ENCODE peak calls at places on chromosome 6, in four cellular contexts. Y is foreskin fibroblast, R is uterus, F is spleen. C is an unnamed sample.

GRCh38 chr6:20572940-20573339 is 38.7 kb downstream of the CDKAL1 start:
- DNase-seq in Y (peak), R (no peak), F (no peak), C (no peak)

GRCh38 chr6:26185802-26186201 is 98.6 kb downstream of the HFE start:
- DNase-seq in Y (no peak), F (no peak), R (no peak), C (no peak)

GRCh38 chr6:149935246-149935645 is 6.6 kb upstream of the ULBP2 start:
- DNase-seq in R (no peak), F (no peak), Y (no peak), C (no peak)

GRCh38 chr6:76612818-76613452 is 540.5 kb upstream of the IMPG1 start:
- DNase-seq in R (no peak), F (no peak), Y (no peak), C (no peak)

GRCh38 chr6:130158548-130158947 is 64.2 kb downstream of the SAMD3 start:
- DNase-seq in R (no peak), F (no peak), Y (no peak), C (no peak)

GRCh38 chr6:38512211-38512610 is 127.5 kb downstream of the BTBD9 start:
- DNase-seq in R (no peak), F (no peak), Y (no peak), C (no peak)

GRCh38 chr6:137852811-137853210 is 14.2 kb upstream of the TNFAIP3 start:
- DNase-seq in F (no peak), R (no peak), Y (no peak), C (no peak)

GRCh38 chr6:147000545-147001488 is 203.4 kb upstream of the STXBP5 start:
- DNase-seq in Y (peak), R (no peak), F (no peak), C (no peak)

GRCh38 chr6:26044140-26045045 is 42.8 kb upstream of the HFE start:
- DNase-seq in Y (no peak), F (peak), R (peak), C (no peak)

GRCh38 chr6:157514659-157515496 is 133.9 kb downstream of the ZDHHC14 start:
- DNase-seq in R (no peak), Y (peak), F (no peak), C (no peak)

GRCh38 chr6:142074516-142074915 is 58.2 kb upstream of the GJE1 start:
- DNase-seq in Y (no peak), F (no peak), R (no peak), C (no peak)

GRCh38 chr6:26197736-26198625 is 110.8 kb downstream of the HFE start:
- DNase-seq in F (peak), R (no peak), Y (no peak), C (no peak)

GRCh38 chr6:47092249-47092648 is 50.1 kb upstream of the ADGRF1 start:
- DNase-seq in R (no peak), Y (peak), F (no peak), C (no peak)

GRCh38 chr6:6811151-6812002 is 222.9 kb downstream of the LY86 start:
- DNase-seq in F (no peak), Y (peak), R (no peak), C (no peak)

GRCh38 chr6:169499728-169500265 is 202.0 kb downstream of the WDR27 start:
- DNase-seq in F (no peak), Y (no peak), R (no peak), C (no peak)

GRCh38 chr6:135985471-135985870 is 134.0 kb downstream of the PDE7B start:
- DNase-seq in F (no peak), R (no peak), Y (no peak), C (no peak)

GRCh38 chr6:21109421-21110178 is 484.0 kb upstream of the SOX4 start:
- DNase-seq in F (no peak), R (no peak), Y (peak), C (no peak)

GRCh38 chr6:113530769-113531168 is 326.4 kb upstream of the MARCKS start:
- DNase-seq in R (no peak), F (no peak), Y (peak), C (no peak)

GRCh38 chr6:40791004-40791403 is 203.8 kb upstream of the LRFN2 start:
- DNase-seq in R (no peak), Y (no peak), F (no peak), C (no peak)

GRCh38 chr6:22141271-22141745 is 155.5 kb downstream of the PRL start:
- DNase-seq in Y (no peak), F (no peak), R (no peak), C (no peak)

GRCh38 chr6:165987483-165988305 is 180.0 kb downstream of the TBXT start:
- DNase-seq in Y (no peak), R (peak), F (no peak), C (no peak)

GRCh38 chr6:3389390-3390167 is 67.3 kb downstream of the SLC22A23 start:
- DNase-seq in Y (peak), F (no peak), R (peak), C (no peak)

GRCh38 chr6:40998661-40999060 is 40.4 kb downstream of the UNC5CL start:
- DNase-seq in R (no peak), Y (no peak), F (no peak), C (no peak)

GRCh38 chr6:2579789-2580570 is 170.7 kb downstream of the MYLK4 start:
- DNase-seq in F (no peak), R (no peak), Y (no peak), C (no peak)

DNA sequence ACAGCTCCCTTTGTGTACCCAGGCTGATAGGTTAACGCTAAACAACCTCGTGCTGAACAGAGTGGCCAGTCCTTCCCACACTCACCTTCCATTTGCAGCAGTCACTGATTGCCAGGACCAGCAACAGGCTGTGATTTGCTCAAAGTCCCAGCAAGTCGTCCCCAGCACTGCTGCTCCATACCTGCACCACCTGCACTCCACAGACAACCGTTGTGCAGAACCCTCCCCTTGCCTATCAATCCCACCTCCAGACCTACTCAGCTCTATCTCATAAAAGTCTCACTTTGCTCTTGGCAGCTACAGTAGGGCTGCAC is 43.1 kb upstream of the SCML4 start:
- DNase-seq in R (no peak), Y (no peak), F (no peak), C (no peak)
- TF ChIP-seq CTCF in R (no peak), Y (no peak), F (no peak), C (no peak)

GRCh38 chr6:35216412-35216732 is 2.6 kb downstream of the SCUBE3 start:
- DNase-seq in R (no peak), F (no peak), Y (no peak), C (no peak)
- TF ChIP-seq CTCF in R (no peak), F (no peak), Y (no peak), C (no peak)

GRCh38 chr6:28683945-28684538 is 158.4 kb downstream of the GPX5 start:
- DNase-seq in Y (peak), F (no peak), R (no peak), C (no peak)
- TF ChIP-seq CTCF in Y (peak), F (peak), R (peak), C (peak)

GRCh38 chr6:68652117-68652536 is 17.0 kb downstream of the ADGRB3 start:
- DNase-seq in F (no peak), R (no peak), Y (no peak), C (no peak)
- TF ChIP-seq CTCF in F (no peak), R (no peak), Y (no peak), C (no peak)

DNA sequence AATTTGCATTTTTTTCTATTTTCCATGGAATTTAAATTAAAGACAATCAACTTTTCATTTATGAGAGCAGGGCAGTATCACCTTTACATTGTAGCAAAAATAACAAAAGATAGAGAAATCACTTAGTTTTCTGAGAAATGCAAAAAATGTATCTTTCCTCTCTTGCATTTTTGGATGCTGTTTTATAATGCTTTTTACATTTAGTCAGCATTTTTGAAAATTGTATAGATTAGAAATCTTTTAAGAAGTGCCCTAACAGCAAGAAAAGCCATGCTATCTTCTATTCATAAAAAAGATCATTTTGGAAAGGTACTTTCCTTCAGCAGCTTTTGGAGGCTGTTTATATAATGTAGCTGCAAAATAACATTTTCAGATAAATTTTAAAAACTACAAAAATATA is 421.8 kb downstream of the EYS start:
- DNase-seq in R (no peak), Y (no peak), F (no peak), C (no peak)
- TF ChIP-seq CTCF in R (no peak), Y (no peak), F (no peak), C (no peak)

GRCh38 chr6:125751334-125751916 is 2.0 kb downstream of the HEY2 start:
- DNase-seq in F (no peak), R (no peak), Y (no peak), C (no peak)

GRCh38 chr6:125752773-125753172 is 3.3 kb downstream of the HEY2 start:
- DNase-seq in R (no peak), F (no peak), Y (no peak), C (no peak)

GRCh38 chr6:125750692-125751333 is 1.4 kb downstream of the HEY2 start:
- DNase-seq in Y (no peak), F (no peak), R (no peak), C (no peak)

GRCh38 chr6:125753937-125754259 is 4.5 kb downstream of the HEY2 start:
- DNase-seq in F (no peak), R (no peak), Y (no peak), C (no peak)

DNA sequence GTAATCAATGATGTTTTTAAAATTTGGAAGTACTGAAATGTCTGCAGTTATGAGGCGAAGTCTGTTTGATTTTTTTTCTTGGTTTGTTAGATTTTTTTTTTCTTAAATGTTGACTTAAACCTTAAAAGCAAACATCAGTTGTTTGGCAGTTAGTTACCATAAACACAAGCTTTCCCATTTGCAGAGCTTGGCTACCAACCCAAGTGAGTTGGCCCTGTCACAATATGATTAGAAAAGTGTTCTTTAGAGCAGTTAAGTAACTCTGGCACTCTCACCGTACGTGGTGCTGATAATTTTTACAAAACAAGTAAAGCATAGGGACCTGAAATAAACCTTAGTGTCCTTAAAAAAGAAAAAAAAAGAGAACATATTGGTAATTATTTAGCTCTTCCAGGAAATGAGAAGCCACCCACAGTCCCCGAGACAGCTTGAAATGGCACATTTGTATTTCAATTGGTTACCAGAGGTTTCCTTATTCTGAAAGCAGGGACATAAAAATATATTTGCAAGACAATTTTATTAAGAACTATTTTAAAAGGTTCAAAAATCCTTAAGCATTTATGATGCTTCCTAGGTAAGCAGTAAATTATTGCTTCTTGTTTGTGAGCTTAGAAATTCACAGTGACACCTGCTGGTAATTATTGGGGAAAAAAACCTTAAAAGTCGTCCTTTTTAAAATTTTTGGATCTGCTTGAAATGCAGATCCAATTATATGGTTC is 3.9 kb downstream of the HEY2 start:
- DNase-seq in Y (no peak), R (no peak), F (no peak), C (no peak)
- TF ChIP-seq CTCF in Y (peak), R (no peak), F (peak), C (peak)

GRCh38 chr6:116779569-116780164 is 14.1 kb upstream of the FAM162B start:
- DNase-seq in F (no peak), R (no peak), Y (no peak), C (peak)
- TF ChIP-seq CTCF in F (peak), R (peak), Y (peak), C (peak)

DNA sequence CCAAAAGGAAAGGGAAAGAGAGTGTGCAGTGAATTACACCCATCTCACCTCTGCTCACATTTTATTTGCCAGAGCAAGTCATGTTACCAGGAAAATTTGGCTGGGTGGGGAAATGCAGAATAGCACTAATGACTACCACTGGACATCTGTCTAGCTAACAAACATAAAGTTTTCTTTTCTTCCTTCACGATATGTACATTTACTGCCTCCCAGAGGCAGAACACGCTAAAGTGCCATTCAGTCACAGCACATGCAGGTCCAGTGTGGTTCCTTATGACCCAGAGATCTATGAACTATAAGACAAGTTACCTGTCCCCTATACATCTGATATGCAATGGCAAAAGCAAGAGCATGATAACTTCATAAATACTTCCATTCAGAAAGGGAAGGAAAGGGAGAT is 194.1 kb downstream of the OGFRL1 start:
- DNase-seq in R (no peak), Y (no peak), F (no peak), C (no peak)
- TF ChIP-seq CTCF in R (no peak), Y (peak), F (no peak), C (no peak)

C was measured in GM10248.